ENCODE peak calls at places on chromosomes 3 and 15, in five cellular contexts. Q is PC-9, I is H9, C is H1, U is neural progenitor cell. B is an unnamed sample. For H4K20me1, the result is how much of the 10 kb centered on the place peaks cover.

GRCh38 chr3:149576071-149576564 is 81.7 kb downstream of the WWTR1 start:
- DNase-seq in U (peak), C (no peak), Q (peak), I (peak), B (peak)

GRCh38 chr15:51982770-51983103 is 11.2 kb upstream of the LEO1 start:
- DNase-seq in U (no peak), I (no peak), C (no peak), Q (peak), B (no peak)

GRCh38 chr15:41891946-41892345 is 1.9 kb downstream of the SPTBN5 start:
- DNase-seq in U (no peak), Q (no peak), C (no peak), I (no peak), B (no peak)

GRCh38 chr3:174159629-174160028 is 699.5 kb upstream of the NAALADL2 start:
- DNase-seq in I (no peak), U (no peak), Q (no peak), C (no peak), B (no peak)

GRCh38 chr3:10574101-10574615 is 68.8 kb upstream of the ATP2B2 start:
- DNase-seq in Q (no peak), C (no peak), I (no peak), U (no peak), B (no peak)

GRCh38 chr3:37970802-37971201 is 19.8 kb upstream of the VILL start:
- DNase-seq in C (no peak), U (no peak), I (no peak), Q (no peak), B (no peak)

GRCh38 chr3:63364909-63365308 is 86.8 kb downstream of the SYNPR start:
- DNase-seq in Q (no peak), U (peak), C (no peak), I (no peak), B (peak)

GRCh38 chr15:90531147-90531546 is 1.4 kb downstream of the CRTC3 start:
- DNase-seq in I (no peak), Q (no peak), U (peak), C (no peak), B (no peak)

GRCh38 chr15:79071901-79072300 is 18.7 kb downstream of the RASGRF1 start:
- DNase-seq in C (no peak), U (no peak), I (no peak), Q (no peak), B (no peak)

GRCh38 chr3:15215996-15216395 is 9.9 kb downstream of the CAPN7 start:
- DNase-seq in U (no peak), Q (no peak), I (no peak), C (no peak), B (no peak)

GRCh38 chr3:194330579-194330978 is 20.5 kb downstream of the CPN2 start:
- DNase-seq in U (no peak), I (no peak), C (no peak), Q (no peak), B (no peak)

GRCh38 chr3:107284570-107284969 is 92.7 kb upstream of the CCDC54 start:
- DNase-seq in I (no peak), U (no peak), Q (no peak), C (no peak), B (no peak)

GRCh38 chr3:184586871-184587270 is 25.3 kb downstream of the EPHB3 start:
- DNase-seq in I (no peak), Q (no peak), C (no peak), U (no peak), B (no peak)

GRCh38 chr15:57112178-57112577 is 193.7 kb downstream of the TCF12 start:
- DNase-seq in U (no peak), I (no peak), C (no peak), Q (no peak), B (no peak)

GRCh38 chr3:98540346-98540745 is 8.6 kb downstream of the GPR15 start:
- DNase-seq in U (no peak), Q (no peak), C (no peak), I (no peak), B (no peak)

GRCh38 chr3:41167722-41168497 is 31.4 kb upstream of the CTNNB1 start:
- DNase-seq in C (no peak), I (no peak), Q (no peak), U (no peak), B (no peak)

GRCh38 chr3:71495708-71496472 is 87.6 kb downstream of the FOXP1 start:
- DNase-seq in I (peak), Q (peak), U (no peak), C (no peak), B (peak)

GRCh38 chr3:115401891-115402501 is 221.3 kb upstream of the GAP43 start:
- DNase-seq in Q (no peak), C (no peak), I (no peak), U (no peak), B (no peak)

GRCh38 chr3:46405301-46406079 is 1.4 kb downstream of the CCR5AS start:
- DNase-seq in Q (no peak), C (no peak), U (no peak), I (no peak), B (peak)

GRCh38 chr15:41564286-41564959 is 5.4 kb downstream of the TYRO3 start:
- DNase-seq in U (peak), I (peak), Q (no peak), C (no peak), B (peak)

GRCh38 chr3:121481116-121481895 is 64.5 kb downstream of the POLQ start:
- DNase-seq in C (no peak), I (no peak), U (no peak), Q (no peak), B (no peak)

GRCh38 chr15:74799255-74799842 is 13.3 kb upstream of the LMAN1L start:
- DNase-seq in U (no peak), I (no peak), Q (no peak), C (no peak), B (no peak)

GRCh38 chr3:178392553-178392952 is 143.7 kb upstream of the KCNMB2 start:
- DNase-seq in Q (no peak), U (no peak), C (no peak), I (no peak), B (no peak)

GRCh38 chr3:138371070-138371950 is 22.9 kb downstream of the MRAS start:
- DNase-seq in U (peak), C (no peak), Q (no peak), I (no peak), B (no peak)

GRCh38 chr3:128271536-128272332 is 118.5 kb downstream of the EEFSEC start:
- DNase-seq in I (no peak), C (no peak), U (no peak), Q (no peak), B (no peak)

GRCh38 chr3:16842710-16843270 is 42.0 kb upstream of the PLCL2 start:
- DNase-seq in Q (no peak), C (no peak), U (no peak), I (no peak), B (no peak)

GRCh38 chr3:25635038-25635437 is 29.7 kb downstream of the TOP2B start:
- DNase-seq in Q (no peak), U (no peak), C (no peak), I (no peak), B (no peak)
- H4K20me1 ChIP-seq in Q (under half), U (under half), C (under half), I (under half), B (under half)

GRCh38 chr15:83436513-83437158 is 10.5 kb upstream of the SH3GL3 start:
- DNase-seq in I (no peak), U (peak), Q (no peak), C (no peak), B (peak)
- TF ChIP-seq CTCF in I (peak), U (peak), Q (peak), C (peak), B (peak)

GRCh38 chr15:67130166-67130565 is 64.8 kb downstream of the SMAD3 start:
- DNase-seq in U (no peak), C (no peak), Q (no peak), I (no peak), B (no peak)
- H4K20me1 ChIP-seq in U (under half), C (under half), Q (under half), I (under half), B (half or more)

GRCh38 chr3:117941015-117941414 is 1093.6 kb downstream of the IGSF11 start:
- DNase-seq in U (no peak), C (no peak), I (no peak), Q (no peak), B (no peak)
- TF ChIP-seq CTCF in U (no peak), C (no peak), I (no peak), Q (no peak), B (no peak)

DNA sequence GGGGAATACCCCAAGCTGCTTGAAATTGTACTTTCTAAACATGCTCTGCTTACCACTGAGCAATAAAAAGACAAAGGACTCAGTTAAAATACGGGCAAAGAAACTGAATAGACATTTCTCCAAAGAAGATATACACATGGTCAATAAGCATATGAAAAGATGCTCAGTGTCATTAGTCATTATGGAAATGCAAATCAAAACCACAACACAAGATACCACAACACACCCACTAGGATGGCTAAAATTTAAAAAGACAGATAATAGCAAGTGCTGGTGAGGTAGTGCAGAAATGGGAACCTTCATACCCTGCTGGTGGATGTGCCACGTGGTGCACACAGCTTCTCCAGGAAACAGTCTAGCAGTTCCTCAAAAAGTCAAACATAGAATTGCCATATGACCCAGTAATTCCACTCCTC is 21.3 kb downstream of the LRIG1 start:
- DNase-seq in I (no peak), Q (no peak), U (no peak), C (no peak), B (no peak)
- H4K20me1 ChIP-seq in I (under half), Q (under half), U (half or more), C (half or more), B (under half)

DNA sequence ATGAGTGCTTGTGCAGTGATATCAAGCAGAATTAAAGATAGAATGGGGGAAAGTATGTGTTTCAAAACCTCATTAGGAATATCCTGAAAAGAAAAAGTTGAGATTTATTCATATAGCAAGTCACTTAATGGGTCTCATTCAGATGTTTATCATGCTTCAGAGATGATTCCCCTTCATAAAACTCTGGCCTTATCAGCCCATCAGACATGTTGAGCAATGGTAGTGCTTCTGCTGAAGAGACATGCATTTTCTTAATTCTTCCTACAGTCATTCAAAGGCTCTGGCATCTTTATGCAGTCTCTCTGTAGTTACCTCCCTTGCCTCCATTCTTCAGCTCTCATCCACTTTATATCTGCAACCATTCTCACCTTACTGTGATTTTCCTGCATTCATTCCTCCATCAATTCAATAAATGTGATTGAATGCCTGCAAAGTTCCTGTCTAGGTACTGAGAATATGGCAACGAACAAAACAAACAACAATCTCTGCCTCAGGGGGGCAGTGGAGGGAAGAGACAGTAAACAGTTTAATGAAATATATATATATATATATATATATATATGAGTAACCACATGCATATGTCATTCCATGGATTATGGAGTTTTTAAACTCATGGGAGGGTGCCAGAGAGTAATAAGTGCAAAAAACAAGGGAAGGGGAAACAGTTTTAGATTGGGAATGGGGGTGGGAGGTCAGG is 138.5 kb downstream of the NECTIN3 start:
- DNase-seq in C (no peak), Q (no peak), I (no peak), U (no peak), B (no peak)
- TF ChIP-seq CTCF in C (no peak), Q (peak), I (no peak), U (peak), B (peak)

DNA sequence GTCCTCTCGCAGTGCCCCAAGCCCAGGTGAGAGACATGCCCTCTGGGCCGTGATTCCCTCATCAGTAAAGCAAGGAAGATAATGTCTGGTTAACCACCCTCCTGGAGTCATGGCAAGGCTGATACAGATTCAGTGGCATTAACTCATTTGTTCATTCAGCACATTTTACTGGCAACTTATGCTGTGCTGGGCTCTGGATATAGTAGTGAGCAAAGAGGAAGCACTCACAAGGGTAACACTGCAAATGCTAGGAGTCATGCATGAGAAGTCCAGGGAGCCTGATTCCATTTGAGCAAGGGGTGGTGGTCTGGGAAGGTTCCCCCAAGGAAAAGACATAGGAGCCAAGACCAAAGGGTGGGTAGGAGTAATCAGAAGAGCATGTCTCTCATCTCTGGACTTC is 50.2 kb downstream of the SMAD3 start:
- DNase-seq in C (no peak), Q (no peak), U (no peak), I (no peak), B (no peak)
- H4K20me1 ChIP-seq in C (under half), Q (under half), U (under half), I (under half), B (under half)

GRCh38 chr3:100709840-100710235 is 544 bp downstream of the TFG start:
- DNase-seq in U (peak), I (peak), Q (no peak), C (peak), B (peak)
- TF ChIP-seq CTCF in U (peak), I (peak), Q (no peak), C (peak), B (peak)

DNA sequence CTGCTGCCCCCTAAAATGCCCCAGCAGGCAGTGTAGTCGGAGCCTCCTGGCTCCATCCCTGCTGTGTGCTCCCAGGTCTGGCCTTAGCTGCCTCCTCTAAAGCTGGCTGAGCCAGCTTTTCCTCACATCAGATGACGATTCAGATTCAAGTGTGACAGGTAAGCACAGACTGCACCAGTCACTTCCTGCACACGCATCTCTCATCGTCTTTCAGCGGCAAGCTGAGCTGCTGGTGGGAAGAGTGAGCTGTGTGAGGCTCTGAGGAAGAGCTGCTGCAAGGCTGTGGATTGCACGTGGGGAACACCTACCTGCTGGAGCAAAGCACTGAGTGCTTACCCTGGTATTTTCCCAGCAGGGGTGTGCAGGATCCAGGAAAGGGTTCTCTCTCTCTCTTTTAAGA is 88.4 kb upstream of the RPL32 start:
- DNase-seq in C (no peak), I (no peak), U (no peak), Q (no peak), B (no peak)
- H4K20me1 ChIP-seq in C (under half), I (under half), U (under half), Q (under half), B (under half)